ENCODE peak calls at places on chromosomes 7 and 10, in nine cellular contexts. One of them, this sample, is unnamed.

GRCh38 chr10:56895306-56895705 is 534.2 kb upstream of the ZWINT start:
- DNase-seq in pancreas: no peak
- DNase-seq in PC-9: no peak
- DNase-seq in choroid plexus epithelial cell: no peak
- DNase-seq in activated naive CD4-positive, alpha-beta T cell treated with Interleukin-2 at 50 U/mL for 16 hours: no peak
- DNase-seq in activated CD8-positive, alpha-beta T cell treated with anti-CD3 and anti-CD28 coated beads for 36 hours: no peak
- DNase-seq in naive B cell: no peak
- DNase-seq in stimulated activated CD4-positive, alpha-beta T cell treated with anti-CD3 and anti-CD28 coated beads, Interleukin-1b, Interleukin-23, amount 100 ng/mL, for 1 hour: no peak
- DNase-seq in transverse colon: no peak
- DNase-seq in this sample: no peak

GRCh38 chr7:139825666-139826290 is 3.3 kb upstream of the TBXAS1 start:
- DNase-seq in PC-9: no peak
- DNase-seq in transverse colon: no peak
- DNase-seq in stimulated activated CD4-positive, alpha-beta T cell treated with anti-CD3 and anti-CD28 coated beads, Interleukin-1b, Interleukin-23, amount 100 ng/mL, for 1 hour: no peak
- DNase-seq in naive B cell: no peak
- DNase-seq in choroid plexus epithelial cell: peak; percentile 43
- DNase-seq in activated naive CD4-positive, alpha-beta T cell treated with Interleukin-2 at 50 U/mL for 16 hours: no peak
- DNase-seq in pancreas: no peak
- DNase-seq in activated CD8-positive, alpha-beta T cell treated with anti-CD3 and anti-CD28 coated beads for 36 hours: no peak
- DNase-seq in this sample: peak; percentile 74

GRCh38 chr10:131081386-131081785 is 230.1 kb downstream of the TCERG1L start:
- DNase-seq in pancreas: peak; percentile 13
- DNase-seq in stimulated activated CD4-positive, alpha-beta T cell treated with anti-CD3 and anti-CD28 coated beads, Interleukin-1b, Interleukin-23, amount 100 ng/mL, for 1 hour: no peak
- DNase-seq in PC-9: no peak
- DNase-seq in naive B cell: no peak
- DNase-seq in activated CD8-positive, alpha-beta T cell treated with anti-CD3 and anti-CD28 coated beads for 36 hours: peak; percentile 37
- DNase-seq in choroid plexus epithelial cell: peak; percentile 1
- DNase-seq in activated naive CD4-positive, alpha-beta T cell treated with Interleukin-2 at 50 U/mL for 16 hours: no peak
- DNase-seq in transverse colon: no peak
- DNase-seq in this sample: no peak

GRCh38 chr10:82934947-82935346 is 1060.0 kb downstream of the NRG3 start:
- DNase-seq in activated CD8-positive, alpha-beta T cell treated with anti-CD3 and anti-CD28 coated beads for 36 hours: no peak
- DNase-seq in transverse colon: no peak
- DNase-seq in PC-9: no peak
- DNase-seq in stimulated activated CD4-positive, alpha-beta T cell treated with anti-CD3 and anti-CD28 coated beads, Interleukin-1b, Interleukin-23, amount 100 ng/mL, for 1 hour: no peak
- DNase-seq in naive B cell: no peak
- DNase-seq in pancreas: no peak
- DNase-seq in activated naive CD4-positive, alpha-beta T cell treated with Interleukin-2 at 50 U/mL for 16 hours: no peak
- DNase-seq in choroid plexus epithelial cell: no peak
- DNase-seq in this sample: no peak

GRCh38 chr7:13731643-13732042 is 257.8 kb downstream of the ETV1 start:
- DNase-seq in naive B cell: no peak
- DNase-seq in stimulated activated CD4-positive, alpha-beta T cell treated with anti-CD3 and anti-CD28 coated beads, Interleukin-1b, Interleukin-23, amount 100 ng/mL, for 1 hour: no peak
- DNase-seq in transverse colon: no peak
- DNase-seq in PC-9: no peak
- DNase-seq in pancreas: no peak
- DNase-seq in choroid plexus epithelial cell: peak; percentile 18
- DNase-seq in activated naive CD4-positive, alpha-beta T cell treated with Interleukin-2 at 50 U/mL for 16 hours: no peak
- DNase-seq in activated CD8-positive, alpha-beta T cell treated with anti-CD3 and anti-CD28 coated beads for 36 hours: no peak
- DNase-seq in this sample: no peak

GRCh38 chr10:93465806-93466675 is 16.1 kb downstream of the MYOF start:
- DNase-seq in activated naive CD4-positive, alpha-beta T cell treated with Interleukin-2 at 50 U/mL for 16 hours: no peak
- DNase-seq in activated CD8-positive, alpha-beta T cell treated with anti-CD3 and anti-CD28 coated beads for 36 hours: no peak
- DNase-seq in PC-9: peak; percentile 88
- DNase-seq in choroid plexus epithelial cell: peak; percentile 91
- DNase-seq in stimulated activated CD4-positive, alpha-beta T cell treated with anti-CD3 and anti-CD28 coated beads, Interleukin-1b, Interleukin-23, amount 100 ng/mL, for 1 hour: no peak
- DNase-seq in transverse colon: peak; percentile 87
- DNase-seq in naive B cell: no peak
- DNase-seq in pancreas: peak; percentile 75
- DNase-seq in this sample: peak; percentile 95

GRCh38 chr7:143012409-143012808 is 14.5 kb downstream of the OR9A2 start:
- DNase-seq in PC-9: no peak
- DNase-seq in stimulated activated CD4-positive, alpha-beta T cell treated with anti-CD3 and anti-CD28 coated beads, Interleukin-1b, Interleukin-23, amount 100 ng/mL, for 1 hour: no peak
- DNase-seq in choroid plexus epithelial cell: no peak
- DNase-seq in activated CD8-positive, alpha-beta T cell treated with anti-CD3 and anti-CD28 coated beads for 36 hours: no peak
- DNase-seq in pancreas: no peak
- DNase-seq in naive B cell: peak; percentile 38
- DNase-seq in transverse colon: no peak
- DNase-seq in activated naive CD4-positive, alpha-beta T cell treated with Interleukin-2 at 50 U/mL for 16 hours: no peak
- DNase-seq in this sample: no peak

GRCh38 chr7:130950054-130950453 is 216.0 kb upstream of the KLF14 start:
- DNase-seq in activated CD8-positive, alpha-beta T cell treated with anti-CD3 and anti-CD28 coated beads for 36 hours: no peak
- DNase-seq in naive B cell: no peak
- DNase-seq in pancreas: no peak
- DNase-seq in choroid plexus epithelial cell: no peak
- DNase-seq in activated naive CD4-positive, alpha-beta T cell treated with Interleukin-2 at 50 U/mL for 16 hours: no peak
- DNase-seq in PC-9: no peak
- DNase-seq in stimulated activated CD4-positive, alpha-beta T cell treated with anti-CD3 and anti-CD28 coated beads, Interleukin-1b, Interleukin-23, amount 100 ng/mL, for 1 hour: no peak
- DNase-seq in transverse colon: no peak
- DNase-seq in this sample: no peak

GRCh38 chr10:127578628-127579305 is 29.7 kb downstream of the NPS start:
- DNase-seq in pancreas: no peak
- DNase-seq in transverse colon: no peak
- DNase-seq in naive B cell: no peak
- DNase-seq in choroid plexus epithelial cell: no peak
- DNase-seq in activated CD8-positive, alpha-beta T cell treated with anti-CD3 and anti-CD28 coated beads for 36 hours: no peak
- DNase-seq in PC-9: no peak
- DNase-seq in activated naive CD4-positive, alpha-beta T cell treated with Interleukin-2 at 50 U/mL for 16 hours: no peak
- DNase-seq in stimulated activated CD4-positive, alpha-beta T cell treated with anti-CD3 and anti-CD28 coated beads, Interleukin-1b, Interleukin-23, amount 100 ng/mL, for 1 hour: no peak
- DNase-seq in this sample: no peak

GRCh38 chr7:37040330-37040729 is 316.0 kb upstream of the AOAH start:
- DNase-seq in stimulated activated CD4-positive, alpha-beta T cell treated with anti-CD3 and anti-CD28 coated beads, Interleukin-1b, Interleukin-23, amount 100 ng/mL, for 1 hour: no peak
- DNase-seq in activated CD8-positive, alpha-beta T cell treated with anti-CD3 and anti-CD28 coated beads for 36 hours: no peak
- DNase-seq in activated naive CD4-positive, alpha-beta T cell treated with Interleukin-2 at 50 U/mL for 16 hours: no peak
- DNase-seq in PC-9: no peak
- DNase-seq in pancreas: no peak
- DNase-seq in transverse colon: no peak
- DNase-seq in naive B cell: no peak
- DNase-seq in choroid plexus epithelial cell: no peak
- DNase-seq in this sample: peak; percentile 32

GRCh38 chr10:114879541-114880158 is 58.1 kb downstream of the FHIP2A start:
- DNase-seq in PC-9: no peak
- DNase-seq in transverse colon: peak; percentile 18
- DNase-seq in activated naive CD4-positive, alpha-beta T cell treated with Interleukin-2 at 50 U/mL for 16 hours: peak; percentile 48
- DNase-seq in naive B cell: peak; percentile 1
- DNase-seq in pancreas: no peak
- DNase-seq in stimulated activated CD4-positive, alpha-beta T cell treated with anti-CD3 and anti-CD28 coated beads, Interleukin-1b, Interleukin-23, amount 100 ng/mL, for 1 hour: no peak
- DNase-seq in activated CD8-positive, alpha-beta T cell treated with anti-CD3 and anti-CD28 coated beads for 36 hours: peak; percentile 71
- DNase-seq in choroid plexus epithelial cell: peak; percentile 61
- DNase-seq in this sample: no peak

GRCh38 chr10:986137-986825 is 2.0 kb upstream of the GTPBP4 start:
- DNase-seq in transverse colon: no peak
- DNase-seq in activated naive CD4-positive, alpha-beta T cell treated with Interleukin-2 at 50 U/mL for 16 hours: no peak
- DNase-seq in stimulated activated CD4-positive, alpha-beta T cell treated with anti-CD3 and anti-CD28 coated beads, Interleukin-1b, Interleukin-23, amount 100 ng/mL, for 1 hour: no peak
- DNase-seq in activated CD8-positive, alpha-beta T cell treated with anti-CD3 and anti-CD28 coated beads for 36 hours: peak; percentile 10
- DNase-seq in choroid plexus epithelial cell: peak; percentile 63
- DNase-seq in pancreas: no peak
- DNase-seq in PC-9: peak; percentile 51
- DNase-seq in naive B cell: no peak
- DNase-seq in this sample: peak; percentile 41

GRCh38 chr10:1169981-1170866 is 114.0 kb downstream of the WDR37 start:
- DNase-seq in stimulated activated CD4-positive, alpha-beta T cell treated with anti-CD3 and anti-CD28 coated beads, Interleukin-1b, Interleukin-23, amount 100 ng/mL, for 1 hour: no peak
- DNase-seq in pancreas: no peak
- DNase-seq in transverse colon: no peak
- DNase-seq in choroid plexus epithelial cell: no peak
- DNase-seq in PC-9: no peak
- DNase-seq in activated CD8-positive, alpha-beta T cell treated with anti-CD3 and anti-CD28 coated beads for 36 hours: no peak
- DNase-seq in naive B cell: no peak
- DNase-seq in activated naive CD4-positive, alpha-beta T cell treated with Interleukin-2 at 50 U/mL for 16 hours: no peak
- DNase-seq in this sample: no peak

GRCh38 chr10:26703096-26703495 is 5.6 kb downstream of the PDSS1 start:
- DNase-seq in stimulated activated CD4-positive, alpha-beta T cell treated with anti-CD3 and anti-CD28 coated beads, Interleukin-1b, Interleukin-23, amount 100 ng/mL, for 1 hour: no peak
- DNase-seq in naive B cell: no peak
- DNase-seq in activated CD8-positive, alpha-beta T cell treated with anti-CD3 and anti-CD28 coated beads for 36 hours: no peak
- DNase-seq in transverse colon: no peak
- DNase-seq in choroid plexus epithelial cell: no peak
- DNase-seq in pancreas: no peak
- DNase-seq in PC-9: no peak
- DNase-seq in activated naive CD4-positive, alpha-beta T cell treated with Interleukin-2 at 50 U/mL for 16 hours: no peak
- DNase-seq in this sample: no peak

GRCh38 chr7:74032191-74032490 is 4.2 kb downstream of the ELN start:
- DNase-seq in pancreas: peak; percentile 71
- DNase-seq in stimulated activated CD4-positive, alpha-beta T cell treated with anti-CD3 and anti-CD28 coated beads, Interleukin-1b, Interleukin-23, amount 100 ng/mL, for 1 hour: no peak
- DNase-seq in naive B cell: no peak
- DNase-seq in choroid plexus epithelial cell: peak; percentile 53
- DNase-seq in activated naive CD4-positive, alpha-beta T cell treated with Interleukin-2 at 50 U/mL for 16 hours: no peak
- DNase-seq in transverse colon: no peak
- DNase-seq in PC-9: no peak
- DNase-seq in activated CD8-positive, alpha-beta T cell treated with anti-CD3 and anti-CD28 coated beads for 36 hours: no peak
- DNase-seq in this sample: peak; percentile 63

GRCh38 chr7:80781561-80781979 is 137.3 kb downstream of the SEMA3C start:
- DNase-seq in choroid plexus epithelial cell: peak; percentile 84
- DNase-seq in pancreas: no peak
- DNase-seq in transverse colon: peak; percentile 22
- DNase-seq in activated CD8-positive, alpha-beta T cell treated with anti-CD3 and anti-CD28 coated beads for 36 hours: no peak
- DNase-seq in activated naive CD4-positive, alpha-beta T cell treated with Interleukin-2 at 50 U/mL for 16 hours: no peak
- DNase-seq in stimulated activated CD4-positive, alpha-beta T cell treated with anti-CD3 and anti-CD28 coated beads, Interleukin-1b, Interleukin-23, amount 100 ng/mL, for 1 hour: no peak
- DNase-seq in naive B cell: no peak
- DNase-seq in PC-9: peak; percentile 65
- DNase-seq in this sample: peak; percentile 70

GRCh38 chr7:83101540-83101939 is 61.1 kb downstream of the PCLO start:
- DNase-seq in choroid plexus epithelial cell: no peak
- DNase-seq in PC-9: no peak
- DNase-seq in activated naive CD4-positive, alpha-beta T cell treated with Interleukin-2 at 50 U/mL for 16 hours: no peak
- DNase-seq in naive B cell: no peak
- DNase-seq in stimulated activated CD4-positive, alpha-beta T cell treated with anti-CD3 and anti-CD28 coated beads, Interleukin-1b, Interleukin-23, amount 100 ng/mL, for 1 hour: no peak
- DNase-seq in pancreas: no peak
- DNase-seq in transverse colon: no peak
- DNase-seq in activated CD8-positive, alpha-beta T cell treated with anti-CD3 and anti-CD28 coated beads for 36 hours: no peak
- DNase-seq in this sample: no peak

GRCh38 chr10:95397747-95398146 is 106.9 kb upstream of the PDLIM1 start:
- DNase-seq in choroid plexus epithelial cell: no peak
- DNase-seq in activated naive CD4-positive, alpha-beta T cell treated with Interleukin-2 at 50 U/mL for 16 hours: no peak
- DNase-seq in PC-9: no peak
- DNase-seq in activated CD8-positive, alpha-beta T cell treated with anti-CD3 and anti-CD28 coated beads for 36 hours: no peak
- DNase-seq in pancreas: no peak
- DNase-seq in naive B cell: no peak
- DNase-seq in stimulated activated CD4-positive, alpha-beta T cell treated with anti-CD3 and anti-CD28 coated beads, Interleukin-1b, Interleukin-23, amount 100 ng/mL, for 1 hour: no peak
- DNase-seq in transverse colon: no peak
- DNase-seq in this sample: no peak

GRCh38 chr7:71267734-71268133 is 135.8 kb downstream of the GALNT17 start:
- DNase-seq in activated CD8-positive, alpha-beta T cell treated with anti-CD3 and anti-CD28 coated beads for 36 hours: no peak
- DNase-seq in pancreas: no peak
- DNase-seq in transverse colon: no peak
- DNase-seq in naive B cell: no peak
- DNase-seq in PC-9: no peak
- DNase-seq in stimulated activated CD4-positive, alpha-beta T cell treated with anti-CD3 and anti-CD28 coated beads, Interleukin-1b, Interleukin-23, amount 100 ng/mL, for 1 hour: no peak
- DNase-seq in choroid plexus epithelial cell: no peak
- DNase-seq in activated naive CD4-positive, alpha-beta T cell treated with Interleukin-2 at 50 U/mL for 16 hours: no peak
- DNase-seq in this sample: no peak

GRCh38 chr10:93916257-93917063 is 22.7 kb downstream of the SLC35G1 start:
- DNase-seq in activated CD8-positive, alpha-beta T cell treated with anti-CD3 and anti-CD28 coated beads for 36 hours: no peak
- DNase-seq in pancreas: no peak
- DNase-seq in stimulated activated CD4-positive, alpha-beta T cell treated with anti-CD3 and anti-CD28 coated beads, Interleukin-1b, Interleukin-23, amount 100 ng/mL, for 1 hour: no peak
- DNase-seq in PC-9: no peak
- DNase-seq in transverse colon: no peak
- DNase-seq in choroid plexus epithelial cell: peak; percentile 71
- DNase-seq in activated naive CD4-positive, alpha-beta T cell treated with Interleukin-2 at 50 U/mL for 16 hours: no peak
- DNase-seq in naive B cell: no peak
- DNase-seq in this sample: peak; percentile 34

GRCh38 chr7:8133955-8134733 is 127.8 kb downstream of the ICA1 start:
- DNase-seq in transverse colon: no peak
- DNase-seq in stimulated activated CD4-positive, alpha-beta T cell treated with anti-CD3 and anti-CD28 coated beads, Interleukin-1b, Interleukin-23, amount 100 ng/mL, for 1 hour: no peak
- DNase-seq in pancreas: no peak
- DNase-seq in naive B cell: no peak
- DNase-seq in activated naive CD4-positive, alpha-beta T cell treated with Interleukin-2 at 50 U/mL for 16 hours: peak; percentile 42
- DNase-seq in PC-9: no peak
- DNase-seq in choroid plexus epithelial cell: no peak
- DNase-seq in activated CD8-positive, alpha-beta T cell treated with anti-CD3 and anti-CD28 coated beads for 36 hours: peak; percentile 75
- DNase-seq in this sample: no peak

This sample was measured in fibroblast of villous mesenchyme.